ENCODE peak calls at places on chromosomes 16 and 17, in six cellular contexts. A is HCT116, G is K562, R is neural progenitor cell, K is sigmoid colon, Q is tibial artery. H is an unnamed sample.

GRCh38 chr16:88342491-88342890 is 40.3 kb upstream of the ZNF469 start:
- DNase-seq in A (no peak), G (no peak), R (no peak), K (no peak), Q (no peak), H (no peak)

GRCh38 chr17:15955793-15956541 is 11.0 kb downstream of the ADORA2B start:
- DNase-seq in A (no peak), G (peak; percentile 56), R (peak; percentile 24), K (peak; percentile 22), Q (no peak), H (no peak)

GRCh38 chr17:61291457-61292311 is 108.0 kb upstream of the TBX2 start:
- DNase-seq in A (no peak), G (no peak), R (no peak), K (no peak), Q (no peak), H (no peak)

GRCh38 chr16:49075709-49076108 is 205.9 kb downstream of the CBLN1 start:
- DNase-seq in A (no peak), G (no peak), R (no peak), K (no peak), Q (no peak), H (no peak)

GRCh38 chr17:48619821-48620496 is 4.9 kb upstream of the HOXB8 start:
- DNase-seq in A (no peak), G (no peak), R (peak; percentile 57), K (no peak), Q (no peak), H (no peak)

GRCh38 chr16:84247341-84247740 is 7.5 kb upstream of the KCNG4 start:
- DNase-seq in A (no peak), G (no peak), R (no peak), K (no peak), Q (no peak), H (no peak)

GRCh38 chr16:65531475-65531874 is 409.6 kb upstream of the CDH11 start:
- DNase-seq in A (no peak), G (no peak), R (no peak), K (no peak), Q (no peak), H (no peak)

GRCh38 chr17:69358688-69359596 is 32.0 kb upstream of the ABCA5 start:
- DNase-seq in A (peak; percentile 26), G (no peak), R (peak; percentile 61), K (no peak), Q (no peak), H (no peak)

GRCh38 chr16:27179500-27180072 is 23.7 kb upstream of the KDM8 start:
- DNase-seq in A (peak; percentile 58), G (peak; percentile 86), R (peak; percentile 79), K (peak; percentile 93), Q (peak; percentile 90), H (peak; percentile 80)

GRCh38 chr17:48282303-48282702 is 147.7 kb downstream of the SKAP1 start:
- DNase-seq in A (no peak), G (no peak), R (no peak), K (no peak), Q (no peak), H (no peak)

GRCh38 chr17:35432176-35433074 is at the start of gene SLFN12:
- DNase-seq in A (no peak), G (no peak), R (peak; percentile 26), K (peak; percentile 87), Q (peak; percentile 56), H (no peak)

GRCh38 chr16:27108051-27108770 is 41.5 kb downstream of the C16orf82 start:
- DNase-seq in A (no peak), G (no peak), R (no peak), K (no peak), Q (no peak), H (no peak)

GRCh38 chr17:17406225-17406624 is 70.6 kb upstream of the MED9 start:
- DNase-seq in A (no peak), G (no peak), R (no peak), K (no peak), Q (peak; percentile 59), H (no peak)

GRCh38 chr17:42691021-42691545 is 8.8 kb downstream of the CNTNAP1 start:
- DNase-seq in A (no peak), G (peak; percentile 61), R (no peak), K (no peak), Q (no peak), H (no peak)

GRCh38 chr17:77096570-77097214 is 44.1 kb upstream of the SEC14L1 start:
- DNase-seq in A (peak; percentile 28), G (no peak), R (no peak), K (no peak), Q (peak; percentile 55), H (no peak)

GRCh38 chr16:79826732-79827514 is 226.4 kb upstream of the MAF start:
- DNase-seq in A (no peak), G (no peak), R (no peak), K (no peak), Q (no peak), H (no peak)

GRCh38 chr16:12348733-12349704 is 372.5 kb downstream of the SNX29 start:
- DNase-seq in A (no peak), G (no peak), R (no peak), K (no peak), Q (no peak), H (no peak)

GRCh38 chr16:87423429-87423828 is 31.3 kb downstream of the MAP1LC3B start:
- DNase-seq in A (no peak), G (no peak), R (no peak), K (peak; percentile 49), Q (no peak), H (no peak)

GRCh38 chr17:81966343-81967243 is 5.6 kb upstream of the NOTUM start:
- DNase-seq in A (no peak), G (no peak), R (peak; percentile 80), K (peak; percentile 80), Q (no peak), H (peak; percentile 88)

GRCh38 chr16:49276646-49277385 is 4.8 kb downstream of the CBLN1 start:
- DNase-seq in A (no peak), G (no peak), R (peak; percentile 49), K (no peak), Q (no peak), H (no peak)

GRCh38 chr17:72946126-72946525 is 146.4 kb downstream of the SLC39A11 start:
- DNase-seq in A (no peak), G (no peak), R (no peak), K (no peak), Q (no peak), H (no peak)

GRCh38 chr17:43713494-43714162 is 45.0 kb downstream of the SOST start:
- DNase-seq in A (no peak), G (no peak), R (peak; percentile 57), K (no peak), Q (no peak), H (peak; percentile 48)

GRCh38 chr16:49855280-49855821 is 561 bp downstream of the ZNF423 start:
- DNase-seq in A (no peak), G (peak; percentile 79), R (peak; percentile 96), K (peak; percentile 94), Q (peak; percentile 82), H (peak; percentile 91)

GRCh38 chr17:75270966-75271232 is at the start of gene MIF4GD:
- DNase-seq in A (no peak), G (no peak), R (no peak), K (no peak), Q (no peak), H (no peak)

DNA sequence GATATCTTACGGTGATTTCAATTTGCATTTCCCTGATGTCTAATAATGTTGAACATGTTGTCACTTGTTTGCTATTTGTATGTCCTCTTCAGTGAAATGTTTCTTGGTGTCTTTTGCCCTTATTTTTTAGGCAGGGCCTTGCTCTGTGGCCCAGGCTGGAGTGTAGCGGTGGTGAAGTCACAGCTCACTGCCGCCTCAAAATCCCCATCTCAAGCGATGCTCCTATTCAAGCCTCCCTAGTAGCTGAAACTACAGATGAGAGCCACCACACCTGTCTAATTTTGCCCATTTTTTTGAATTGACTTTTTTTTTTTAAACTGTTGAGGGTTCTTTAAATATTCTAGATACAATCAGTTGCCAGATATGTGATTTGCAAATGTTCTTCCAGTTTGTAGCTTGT is 8.3 kb downstream of the UBE2G1 start:
- DNase-seq in A (no peak), G (no peak), R (no peak), K (no peak), Q (no peak), H (no peak)
- H3K4me1 ChIP-seq in A (peaks cover 49% of the 10 kb centered on the region), G (peaks cover 7% of the 10 kb centered on the region), R (no peaks in the 10 kb centered on the region), K (peaks cover 55% of the 10 kb centered on the region), Q (peaks cover 11% of the 10 kb centered on the region), H (no peaks in the 10 kb centered on the region)

GRCh38 chr17:56795098-56795497 is 38.6 kb downstream of the C17orf67 start:
- DNase-seq in A (no peak), G (no peak), R (no peak), K (no peak), Q (no peak), H (no peak)
- H3K36me3 ChIP-seq in A (no peaks in the 10 kb centered on the region), G (no peaks in the 10 kb centered on the region), R (no peaks in the 10 kb centered on the region), K (no peaks in the 10 kb centered on the region), Q (no peaks in the 10 kb centered on the region), H (no peaks in the 10 kb centered on the region)

GRCh38 chr16:89925596-89926079 is 2.5 kb downstream of the TUBB3 start:
- DNase-seq in A (no peak), G (no peak), R (peak; percentile 69), K (no peak), Q (no peak), H (peak; percentile 48)
- H3K4me1 ChIP-seq in A (peaks cover 51% of the 10 kb centered on the region), G (peaks cover 61% of the 10 kb centered on the region), R (peaks cover 32% of the 10 kb centered on the region), K (peaks cover 46% of the 10 kb centered on the region), Q (peaks cover 40% of the 10 kb centered on the region), H (peaks cover 8% of the 10 kb centered on the region)

GRCh38 chr17:1398028-1398427 is 2.0 kb downstream of the YWHAE start:
- DNase-seq in A (no peak), G (peak; percentile 18), R (no peak), K (no peak), Q (no peak), H (no peak)

GRCh38 chr17:1402268-1402598 is 2.2 kb upstream of the YWHAE start:
- DNase-seq in A (no peak), G (no peak), R (no peak), K (no peak), Q (no peak), H (no peak)

GRCh38 chr17:1399679-1400512 is at the start of gene YWHAE:
- DNase-seq in A (peak; percentile 84), G (peak; percentile 83), R (peak; percentile 99), K (peak; percentile 99), Q (peak; percentile 97), H (peak; percentile 93)

GRCh38 chr17:1399366-1399678 is 700 bp downstream of the YWHAE start:
- DNase-seq in A (no peak), G (no peak), R (no peak), K (no peak), Q (peak; percentile 38), H (no peak)

GRCh38 chr17:1398900-1399299 is 1.1 kb downstream of the YWHAE start:
- DNase-seq in A (no peak), G (no peak), R (peak; percentile 23), K (no peak), Q (no peak), H (no peak)
- H3K36me3 ChIP-seq in A (no peaks in the 10 kb centered on the region), G (peaks cover 30% of the 10 kb centered on the region), R (no peaks in the 10 kb centered on the region), K (no peaks in the 10 kb centered on the region), Q (no peaks in the 10 kb centered on the region), H (peaks cover 9% of the 10 kb centered on the region)

DNA sequence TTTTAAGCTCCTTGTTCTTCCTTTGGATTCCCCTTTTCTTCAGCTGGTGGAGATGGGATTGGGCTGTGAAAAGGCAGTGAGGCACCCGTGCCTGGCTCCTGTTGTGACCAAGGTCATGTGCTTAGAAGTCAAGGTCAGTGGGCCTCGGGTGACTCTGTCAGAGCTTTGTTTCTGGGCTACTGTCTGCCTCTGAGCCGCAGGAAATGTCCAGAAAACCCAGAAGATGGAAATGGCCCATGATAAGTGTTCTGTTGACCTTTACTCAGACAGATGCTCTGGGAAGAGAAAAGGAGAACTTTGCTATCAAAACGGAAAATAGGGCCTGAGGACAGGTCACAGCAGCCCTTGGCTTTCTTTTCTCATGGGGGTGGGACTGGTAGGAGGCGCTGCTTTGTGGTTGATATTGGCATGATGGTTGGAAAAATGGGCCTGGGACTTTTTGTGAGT is 2.9 kb downstream of the ABCC1 start:
- DNase-seq in A (no peak), G (no peak), R (no peak), K (no peak), Q (peak; percentile 38), H (no peak)
- H3K4me1 ChIP-seq in A (peaks cover 37% of the 10 kb centered on the region), G (peaks cover 38% of the 10 kb centered on the region), R (peaks cover 10% of the 10 kb centered on the region), K (peaks cover 52% of the 10 kb centered on the region), Q (peaks cover 17% of the 10 kb centered on the region), H (no peaks in the 10 kb centered on the region)

H was measured in BE2C.